ENCODE peak calls at places on chromosomes 7 and 10, in seven cellular contexts. K is HS-27A, C is neural crest cell, Z is cardiac fibroblast, S is HFFc6, T is NCI-H1417, V is HuH-7.5. H is an unnamed sample.

GRCh38 chr10:93993782-93994668 is at the start of gene PLCE1:
- DNase-seq in K (no peak), C (peak), Z (peak), S (no peak), T (peak), V (peak), H (peak)

GRCh38 chr10:74077416-74077815 is 73.2 kb downstream of the AP3M1 start:
- DNase-seq in K (no peak), C (no peak), Z (peak), S (no peak), T (no peak), V (no peak), H (no peak)

GRCh38 chr10:11504566-11505285 is 106.7 kb downstream of the USP6NL start:
- DNase-seq in K (no peak), C (no peak), Z (no peak), S (no peak), T (no peak), V (no peak), H (no peak)

GRCh38 chr10:44206127-44206818 is 178.6 kb downstream of the CXCL12 start:
- DNase-seq in K (no peak), C (no peak), Z (no peak), S (peak), T (no peak), V (no peak), H (no peak)

GRCh38 chr10:36057180-36057579 is 415.1 kb upstream of the FZD8 start:
- DNase-seq in K (no peak), C (no peak), Z (peak), S (no peak), T (no peak), V (no peak), H (no peak)

GRCh38 chr7:69450436-69450835 is 147.8 kb upstream of the AUTS2 start:
- DNase-seq in K (no peak), C (no peak), Z (no peak), S (no peak), T (no peak), V (no peak), H (no peak)

GRCh38 chr7:1950623-1951523 is 280.8 kb downstream of the ELFN1 start:
- DNase-seq in K (no peak), C (no peak), Z (no peak), S (no peak), T (peak), V (no peak), H (no peak)

GRCh38 chr7:30430300-30430699 is 48.3 kb downstream of the NOD1 start:
- DNase-seq in K (no peak), C (no peak), Z (peak), S (no peak), T (no peak), V (no peak), H (no peak)

GRCh38 chr10:84179059-84179710 is 5.6 kb downstream of the GPR15LG start:
- DNase-seq in K (no peak), C (no peak), Z (peak), S (peak), T (peak), V (no peak), H (no peak)

GRCh38 chr10:124570646-124571045 is 109.0 kb downstream of the LHPP start:
- DNase-seq in K (no peak), C (no peak), Z (no peak), S (no peak), T (no peak), V (no peak), H (no peak)

GRCh38 chr7:150950496-150951180 is 27.5 kb downstream of the KCNH2 start:
- DNase-seq in K (no peak), C (no peak), Z (no peak), S (no peak), T (no peak), V (no peak), H (no peak)

GRCh38 chr10:7410306-7410799 is 481 bp downstream of the SFMBT2 start:
- DNase-seq in K (no peak), C (peak), Z (no peak), S (no peak), T (peak), V (no peak), H (no peak)

GRCh38 chr7:64959072-64959747 is 31.6 kb downstream of the ZNF117 start:
- DNase-seq in K (no peak), C (no peak), Z (no peak), S (no peak), T (peak), V (no peak), H (no peak)

GRCh38 chr10:35217458-35217857 is 90.8 kb downstream of the CREM start:
- DNase-seq in K (no peak), C (no peak), Z (peak), S (no peak), T (no peak), V (no peak), H (no peak)

GRCh38 chr10:21831986-21832735 is 171.4 kb downstream of the DNAJC1 start:
- DNase-seq in K (peak), C (no peak), Z (peak), S (peak), T (no peak), V (no peak), H (peak)

GRCh38 chr10:116891208-116891607 is 41.9 kb downstream of the ENO4 start:
- DNase-seq in K (peak), C (no peak), Z (peak), S (peak), T (peak), V (no peak), H (no peak)

GRCh38 chr7:2081526-2082356 is 151.0 kb downstream of the MAD1L1 start:
- DNase-seq in K (no peak), C (no peak), Z (no peak), S (no peak), T (no peak), V (no peak), H (no peak)

GRCh38 chr7:2411815-2412586 is 8.6 kb downstream of the CHST12 start:
- DNase-seq in K (no peak), C (no peak), Z (no peak), S (no peak), T (no peak), V (peak), H (no peak)

GRCh38 chr10:103828587-103829186 is 26.7 kb downstream of the SH3PXD2A start:
- DNase-seq in K (no peak), C (no peak), Z (no peak), S (no peak), T (no peak), V (no peak), H (no peak)

GRCh38 chr7:1242129-1242572 is 9.5 kb downstream of the UNCX start:
- DNase-seq in K (no peak), C (no peak), Z (no peak), S (no peak), T (peak), V (no peak), H (no peak)

GRCh38 chr10:108901766-108902365 is 1021.4 kb downstream of the XPNPEP1 start:
- DNase-seq in K (no peak), C (no peak), Z (no peak), S (peak), T (no peak), V (no peak), H (no peak)

GRCh38 chr7:86667732-86668131 is 24.0 kb downstream of the GRM3 start:
- DNase-seq in K (no peak), C (no peak), Z (no peak), S (no peak), T (peak), V (no peak), H (no peak)

GRCh38 chr10:5293691-5294550 is 70.8 kb upstream of the UCN3 start:
- DNase-seq in K (no peak), C (peak), Z (peak), S (peak), T (no peak), V (peak), H (no peak)

GRCh38 chr10:101851411-101852116 is 8.0 kb upstream of the KCNIP2 start:
- DNase-seq in K (no peak), C (no peak), Z (no peak), S (no peak), T (no peak), V (no peak), H (no peak)

GRCh38 chr10:75049316-75050285 is 61.9 kb upstream of the SAMD8 start:
- DNase-seq in K (no peak), C (no peak), Z (no peak), S (no peak), T (no peak), V (no peak), H (peak)

GRCh38 chr10:75935650-75936400 is 504.4 kb downstream of the LRMDA start:
- DNase-seq in K (no peak), C (no peak), Z (no peak), S (no peak), T (peak), V (no peak), H (no peak)

GRCh38 chr7:137120690-137121089 is 222.8 kb downstream of the PTN start:
- DNase-seq in K (no peak), C (no peak), Z (peak), S (no peak), T (no peak), V (no peak), H (no peak)

GRCh38 chr10:16597656-16598055 is 76.0 kb upstream of the C1QL3 start:
- DNase-seq in K (no peak), C (no peak), Z (peak), S (peak), T (no peak), V (no peak), H (no peak)

GRCh38 chr10:128701837-128702236 is 575.6 kb upstream of the MKI67 start:
- DNase-seq in K (no peak), C (no peak), Z (no peak), S (no peak), T (no peak), V (no peak), H (no peak)

GRCh38 chr10:99531026-99531695 is 1.6 kb upstream of the NKX2-3 start:
- DNase-seq in K (no peak), C (no peak), Z (no peak), S (no peak), T (no peak), V (no peak), H (no peak)

H was measured in NCI-H226.